ENCODE peak calls at places on chromosomes 7 and 10, in nine cellular contexts. S is H1; J is PC-9; C is AG04450; Z is PC-3; I is body of pancreas; E is naive thymus-derived CD4-positive, alpha-beta T cell; Q is thoracic aorta; U is GM23248. W is an unnamed sample.

GRCh38 chr10:125419146-125419545 is 258.8 kb upstream of the CTBP2 start:
- DNase-seq in S (no peak), J (no peak), C (no peak), Z (no peak), I (no peak), E (no peak), Q (no peak), U (no peak), W (no peak)

GRCh38 chr7:38438938-38439337 is 165.5 kb upstream of the TARP start:
- DNase-seq in S (no peak), J (no peak), C (no peak), Z (no peak), I (no peak), E (no peak), Q (no peak), U (peak; percentile 31), W (no peak)

GRCh38 chr10:113961261-113961938 is 82.3 kb upstream of the ADRB1 start:
- DNase-seq in S (no peak), J (no peak), C (no peak), Z (no peak), I (no peak), E (peak; percentile 90), Q (no peak), U (no peak), W (no peak)

GRCh38 chr10:78255796-78256638 is 222.4 kb downstream of the RPS24 start:
- DNase-seq in S (no peak), J (peak; percentile 96), C (peak; percentile 94), Z (peak; percentile 100), I (peak; percentile 58), E (no peak), Q (peak; percentile 69), U (peak; percentile 99), W (peak; percentile 95)

GRCh38 chr7:85191383-85191782 is 4.5 kb upstream of the SEMA3D start:
- DNase-seq in S (no peak), J (no peak), C (no peak), Z (peak; percentile 73), I (no peak), E (no peak), Q (no peak), U (peak; percentile 54), W (no peak)

GRCh38 chr7:1663243-1663642 is 6.8 kb upstream of the ELFN1 start:
- DNase-seq in S (no peak), J (no peak), C (no peak), Z (no peak), I (no peak), E (no peak), Q (no peak), U (no peak), W (no peak)

GRCh38 chr10:7652121-7652520 is 14.6 kb downstream of the ITIH5 start:
- DNase-seq in S (no peak), J (no peak), C (no peak), Z (no peak), I (no peak), E (no peak), Q (no peak), U (peak; percentile 36), W (no peak)

GRCh38 chr10:101778151-101778780 is 2.4 kb upstream of the FGF8 start:
- DNase-seq in S (peak; percentile 81), J (no peak), C (no peak), Z (no peak), I (no peak), E (no peak), Q (no peak), U (no peak), W (no peak)

GRCh38 chr7:157027568-157028527 is 17.4 kb upstream of the MNX1 start:
- DNase-seq in S (no peak), J (peak; percentile 91), C (no peak), Z (peak; percentile 84), I (no peak), E (no peak), Q (no peak), U (no peak), W (no peak)

GRCh38 chr10:30811665-30812017 is 182.1 kb upstream of the LYZL2 start:
- DNase-seq in S (no peak), J (no peak), C (no peak), Z (no peak), I (peak; percentile 18), E (peak; percentile 37), Q (no peak), U (no peak), W (no peak)

GRCh38 chr7:77442631-77443420 is 26.7 kb upstream of the GSAP start:
- DNase-seq in S (no peak), J (peak; percentile 55), C (no peak), Z (peak; percentile 86), I (no peak), E (no peak), Q (no peak), U (peak; percentile 77), W (peak; percentile 33)

GRCh38 chr7:41724996-41725395 is 22.1 kb upstream of the INHBA start:
- DNase-seq in S (no peak), J (peak; percentile 8), C (no peak), Z (no peak), I (no peak), E (no peak), Q (no peak), U (no peak), W (no peak)

GRCh38 chr10:51272580-51272979 is 198.3 kb downstream of the PRKG1 start:
- DNase-seq in S (no peak), J (no peak), C (no peak), Z (no peak), I (no peak), E (no peak), Q (no peak), U (no peak), W (peak; percentile 1)

GRCh38 chr7:47456210-47456955 is 125.5 kb downstream of the TNS3 start:
- DNase-seq in S (no peak), J (no peak), C (no peak), Z (no peak), I (no peak), E (no peak), Q (no peak), U (no peak), W (no peak)

GRCh38 chr10:71933651-71934050 is 30.5 kb upstream of the CHST3 start:
- DNase-seq in S (no peak), J (no peak), C (no peak), Z (no peak), I (no peak), E (peak; percentile 73), Q (no peak), U (no peak), W (no peak)

GRCh38 chr7:120060283-120060682 is 212.7 kb upstream of the KCND2 start:
- DNase-seq in S (no peak), J (no peak), C (no peak), Z (no peak), I (no peak), E (no peak), Q (no peak), U (peak; percentile 52), W (no peak)

GRCh38 chr10:22705534-22705933 is 8.8 kb downstream of the PIP4K2A start:
- DNase-seq in S (no peak), J (no peak), C (no peak), Z (no peak), I (no peak), E (no peak), Q (no peak), U (no peak), W (no peak)

GRCh38 chr7:152423991-152424347 is 11.8 kb downstream of the KMT2C start:
- DNase-seq in S (no peak), J (no peak), C (no peak), Z (no peak), I (no peak), E (no peak), Q (no peak), U (no peak), W (no peak)
- H3K9me3 ChIP-seq in S (peaks cover 4% of the 10 kb centered on the region), J (no peaks in the 10 kb centered on the region), C (peaks cover 18% of the 10 kb centered on the region), Z (no peaks in the 10 kb centered on the region), I (no peaks in the 10 kb centered on the region), E (no peaks in the 10 kb centered on the region), Q (no peaks in the 10 kb centered on the region), U (no peaks in the 10 kb centered on the region), W (no peaks in the 10 kb centered on the region)

DNA sequence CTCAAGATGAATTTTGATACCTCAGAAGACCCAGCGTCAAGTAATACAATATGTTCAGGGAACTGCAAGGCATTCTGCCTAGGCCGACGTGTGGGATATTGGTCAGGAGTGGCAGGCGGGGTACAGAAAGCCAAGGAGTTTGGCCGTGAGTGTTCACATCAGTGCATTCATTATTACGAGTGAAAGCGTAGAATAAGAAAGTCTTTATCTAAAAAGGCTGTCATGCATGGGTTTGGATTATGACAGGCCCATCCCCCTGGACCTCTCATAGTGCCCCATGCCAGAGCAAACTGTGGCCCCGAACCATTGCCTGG is 7.5 kb downstream of the AIMP2 start:
- DNase-seq in S (no peak), J (no peak), C (no peak), Z (no peak), I (no peak), E (no peak), Q (no peak), U (no peak), W (no peak)
- H3K4me3 ChIP-seq in S (no peak overlapping the region), J (no peak overlapping the region), C (no peak overlapping the region), Z (no peak overlapping the region), I (no peak overlapping the region), E (no peak overlapping the region), Q (no peak overlapping the region), U (no peak overlapping the region), W (no peak overlapping the region)

DNA sequence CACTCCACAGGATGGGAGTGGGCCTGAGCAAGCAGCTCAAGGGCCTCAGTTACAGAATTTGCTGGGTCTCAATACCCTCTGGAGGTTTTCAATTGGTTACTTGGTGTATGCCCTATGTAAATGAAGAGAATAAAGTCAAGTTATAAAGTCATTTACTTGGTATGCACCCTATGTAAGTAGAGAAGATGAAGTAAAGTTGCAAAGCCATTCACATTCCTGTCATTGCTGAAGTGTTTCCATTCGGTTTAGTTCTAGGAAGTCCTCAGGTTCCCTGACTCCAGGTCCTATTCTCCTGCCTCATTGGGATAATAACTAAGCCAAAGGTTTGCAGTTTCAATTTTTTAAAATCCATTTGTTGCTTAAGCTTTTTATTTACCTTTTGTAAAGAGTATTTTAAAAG is 272.6 kb upstream of the NPSR1 start:
- DNase-seq in S (no peak), J (no peak), C (no peak), Z (no peak), I (no peak), E (no peak), Q (no peak), U (no peak), W (no peak)
- H3K9me3 ChIP-seq in S (peaks cover 25% of the 10 kb centered on the region), J (peaks cover 8% of the 10 kb centered on the region), C (peaks cover 4% of the 10 kb centered on the region), Z (no peaks in the 10 kb centered on the region), I (no peaks in the 10 kb centered on the region), E (no peaks in the 10 kb centered on the region), Q (peaks cover 2% of the 10 kb centered on the region), U (no peaks in the 10 kb centered on the region), W (peaks cover 2% of the 10 kb centered on the region)

DNA sequence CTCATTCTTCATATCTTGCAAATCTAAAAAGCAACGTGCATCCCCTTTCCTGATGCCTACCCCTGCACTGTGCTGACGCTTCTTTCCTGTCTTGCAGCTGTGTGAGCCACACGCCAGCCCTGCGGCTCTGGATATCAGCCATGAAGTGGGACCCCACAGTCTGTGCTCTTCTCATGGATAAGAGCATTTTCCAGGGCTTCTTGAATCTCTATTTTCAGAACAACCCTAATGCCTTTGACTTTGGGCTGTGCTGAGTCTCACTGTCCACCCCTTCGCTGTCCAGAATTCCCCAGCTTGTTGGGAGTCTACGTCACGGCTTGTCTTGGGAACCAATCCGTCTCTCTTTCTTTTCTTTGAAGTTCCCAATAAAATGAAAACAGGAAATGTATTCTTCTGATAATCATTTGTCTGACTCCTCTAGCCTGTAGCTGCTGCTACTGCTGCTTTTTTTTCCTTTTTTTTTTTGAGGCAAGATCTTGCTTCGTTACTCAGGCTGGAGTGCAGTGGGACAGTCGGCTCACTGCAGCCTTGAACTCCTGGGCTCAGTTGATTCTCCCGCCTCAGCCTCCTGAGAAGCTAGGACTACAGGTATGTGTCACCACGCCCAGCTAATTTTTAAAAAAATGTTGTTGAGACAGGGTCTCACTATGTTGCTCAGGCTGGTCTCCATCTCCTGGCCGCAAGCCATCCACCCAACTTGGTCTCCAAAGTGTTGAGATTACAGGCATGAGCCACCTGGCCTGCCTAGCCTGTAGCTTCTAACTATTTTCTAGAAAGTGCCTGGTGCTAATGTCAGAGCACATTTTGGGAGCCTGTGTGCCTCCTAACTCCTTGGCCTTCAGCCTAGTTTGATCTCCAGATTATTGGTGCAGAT is 30.3 kb downstream of the GSTO2 start:
- DNase-seq in S (no peak), J (no peak), C (no peak), Z (no peak), I (no peak), E (no peak), Q (no peak), U (peak; percentile 63), W (no peak)
- H3K4me3 ChIP-seq in S (no peak overlapping the region), J (no peak overlapping the region), C (peak overlapping the region; percentile 41), Z (no peak overlapping the region), I (no peak overlapping the region), E (no peak overlapping the region), Q (peak overlapping the region; percentile 10), U (peak overlapping the region; percentile 38), W (no peak overlapping the region)